ENCODE peak calls at places on chromosomes 7 and 10, in four cellular contexts. G, W, N and Q are unnamed samples. For H3K4me1, the result is how much of the 10 kb centered on the place peaks cover.

GRCh38 chr7:110204527-110204926 is 886.4 kb upstream of the LRRN3 start:
- DNase-seq in G (no peak), W (no peak), N (no peak), Q (no peak)

GRCh38 chr10:1966698-1967097 is 229.4 kb upstream of the ADARB2 start:
- DNase-seq in G (no peak), W (no peak), N (no peak), Q (peak)

GRCh38 chr7:22295402-22296264 is 61.3 kb downstream of the RAPGEF5 start:
- DNase-seq in G (no peak), W (no peak), N (no peak), Q (no peak)

GRCh38 chr7:69129524-69129923 is 468.8 kb upstream of the AUTS2 start:
- DNase-seq in G (no peak), W (no peak), N (no peak), Q (no peak)

GRCh38 chr7:36958094-36958718 is 233.9 kb upstream of the AOAH start:
- DNase-seq in G (no peak), W (no peak), N (no peak), Q (no peak)

GRCh38 chr10:87864497-87865059 is 1.2 kb downstream of the PTEN start:
- DNase-seq in G (no peak), W (no peak), N (no peak), Q (no peak)

GRCh38 chr10:102744374-102745051 is 765 bp downstream of the WBP1L start:
- DNase-seq in G (no peak), W (no peak), N (no peak), Q (no peak)

GRCh38 chr7:128814496-128814895 is 15.7 kb upstream of the FLNC start:
- DNase-seq in G (no peak), W (no peak), N (no peak), Q (no peak)

GRCh38 chr7:4282434-4283223 is 399.5 kb upstream of the FOXK1 start:
- DNase-seq in G (no peak), W (no peak), N (no peak), Q (no peak)

GRCh38 chr7:5636914-5637313 is 144.5 kb downstream of the RNF216 start:
- DNase-seq in G (peak), W (peak), N (no peak), Q (no peak)

GRCh38 chr7:27192546-27193334 is 7.2 kb downstream of the HOXA13 start:
- DNase-seq in G (no peak), W (no peak), N (peak), Q (no peak)

GRCh38 chr10:125096371-125096770 is 64.0 kb downstream of the CTBP2 start:
- DNase-seq in G (peak), W (no peak), N (no peak), Q (no peak)

GRCh38 chr10:131034451-131034850 is 277.1 kb downstream of the TCERG1L start:
- DNase-seq in G (no peak), W (no peak), N (no peak), Q (no peak)

GRCh38 chr7:98360221-98361124 is 40.4 kb downstream of the BAIAP2L1 start:
- DNase-seq in G (no peak), W (no peak), N (no peak), Q (no peak)

GRCh38 chr10:77641788-77642397 is 4.3 kb upstream of the KCNMA1 start:
- DNase-seq in G (peak), W (peak), N (peak), Q (no peak)

GRCh38 chr10:102674566-102674965 is 30.3 kb downstream of the TRIM8 start:
- DNase-seq in G (no peak), W (no peak), N (no peak), Q (no peak)

GRCh38 chr10:69276503-69276902 is 1.8 kb upstream of the HK1 start:
- DNase-seq in G (no peak), W (no peak), N (no peak), Q (no peak)

GRCh38 chr7:83672157-83672556 is 23.2 kb upstream of the SEMA3E start:
- DNase-seq in G (no peak), W (no peak), N (no peak), Q (no peak)

GRCh38 chr7:108067844-108068243 is 62.3 kb downstream of the LAMB4 start:
- DNase-seq in G (no peak), W (no peak), N (no peak), Q (no peak)

GRCh38 chr10:131847241-131847783 is 53.5 kb upstream of the PPP2R2D start:
- DNase-seq in G (no peak), W (peak), N (no peak), Q (no peak)

GRCh38 chr7:26397326-26397725 is 105.7 kb downstream of the SNX10 start:
- DNase-seq in G (peak), W (no peak), N (no peak), Q (no peak)

GRCh38 chr10:87860156-87860795 is 3.1 kb downstream of the KLLN start:
- DNase-seq in G (no peak), W (no peak), N (no peak), Q (no peak)

GRCh38 chr7:105718511-105718925 is 137.2 kb upstream of the EFCAB10 start:
- DNase-seq in G (no peak), W (no peak), N (no peak), Q (no peak)

GRCh38 chr7:887488-887820 is 11.1 kb downstream of the GET4 start:
- DNase-seq in G (no peak), W (no peak), N (no peak), Q (no peak)

GRCh38 chr7:121102619-121103018 is 114.1 kb downstream of the CPED1 start:
- DNase-seq in G (no peak), W (no peak), N (no peak), Q (no peak)

GRCh38 chr10:69807696-69808095 is 6.0 kb downstream of the COL13A1 start:
- DNase-seq in G (no peak), W (no peak), N (no peak), Q (no peak)

GRCh38 chr7:127887631-127888030 is 143.6 kb downstream of the LRRC4 start:
- DNase-seq in G (no peak), W (no peak), N (no peak), Q (no peak)

GRCh38 chr7:50534690-50535290 is 30.4 kb downstream of the DDC start:
- DNase-seq in G (no peak), W (no peak), N (no peak), Q (peak)
- TF ChIP-seq POLR2A in G (no peak), W (no peak), N (no peak), Q (no peak)

GRCh38 chr10:60952846-60953220 is 8.8 kb upstream of the RHOBTB1 start:
- DNase-seq in G (no peak), W (no peak), N (no peak), Q (no peak)

GRCh38 chr10:60952067-60952845 is 8.3 kb upstream of the RHOBTB1 start:
- DNase-seq in G (no peak), W (no peak), N (no peak), Q (no peak)

GRCh38 chr10:60955321-60955720 is 11.3 kb upstream of the RHOBTB1 start:
- DNase-seq in G (no peak), W (no peak), N (no peak), Q (no peak)

GRCh38 chr10:60953420-60953819 is 9.4 kb upstream of the RHOBTB1 start:
- DNase-seq in G (no peak), W (no peak), N (no peak), Q (no peak)

DNA sequence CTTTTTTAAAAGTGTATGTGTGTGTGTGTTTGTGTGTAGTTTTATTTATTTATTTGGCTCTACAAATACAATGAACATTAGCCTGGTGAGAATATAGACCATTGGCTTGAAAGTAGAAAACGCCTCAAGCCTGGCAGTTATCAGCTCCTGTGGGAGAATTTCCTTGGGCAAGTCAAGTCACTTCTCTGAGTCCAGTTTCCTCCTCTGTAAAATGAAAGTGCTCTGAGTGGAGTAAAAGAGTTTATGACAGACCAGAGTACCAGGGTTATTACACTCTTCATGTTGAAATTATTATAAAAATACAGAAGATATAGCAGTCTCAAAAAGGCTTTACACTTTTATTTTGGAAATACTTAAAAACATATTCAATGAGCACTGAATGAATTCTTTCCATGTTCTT is 10.1 kb upstream of the RHOBTB1 start:
- DNase-seq in G (no peak), W (no peak), N (no peak), Q (no peak)
- H3K4me1 ChIP-seq in G (under half), W (under half), N (under half), Q (under half)

GRCh38 chr10:122051609-122052385 is 62.8 kb downstream of the TACC2 start:
- DNase-seq in G (peak), W (peak), N (peak), Q (no peak)
- H3K27ac ChIP-seq in G (no peak), W (peak), N (peak), Q (peak)

GRCh38 chr7:76303057-76303828 is 770 bp downstream of the HSPB1 start:
- DNase-seq in G (peak), W (peak), N (peak), Q (peak)
- TF ChIP-seq POLR2A in G (peak), W (no peak), N (peak), Q (peak)

DNA sequence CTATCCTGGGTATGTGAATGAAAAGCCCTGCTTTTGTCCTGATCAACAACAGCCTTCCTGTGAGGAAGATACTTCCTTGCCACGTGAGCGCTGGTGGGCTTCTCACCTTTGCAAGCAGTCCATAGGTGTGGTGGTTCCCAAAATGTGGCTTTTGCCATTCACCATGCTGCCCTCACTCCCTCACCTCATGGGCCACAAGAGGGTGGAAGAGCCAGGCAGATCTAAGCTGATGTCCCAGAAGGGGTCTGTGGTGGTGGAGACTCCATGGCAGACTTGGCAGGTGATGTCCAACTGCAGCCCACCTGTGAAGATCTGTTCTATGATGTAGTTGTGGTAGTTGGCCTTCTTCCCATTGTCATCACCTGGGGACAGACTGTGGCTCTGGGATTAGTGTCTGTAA is 147.4 kb downstream of the BBS9 start:
- DNase-seq in G (no peak), W (no peak), N (no peak), Q (no peak)
- H3K4me1 ChIP-seq in G (under half), W (under half), N (under half), Q (under half)

DNA sequence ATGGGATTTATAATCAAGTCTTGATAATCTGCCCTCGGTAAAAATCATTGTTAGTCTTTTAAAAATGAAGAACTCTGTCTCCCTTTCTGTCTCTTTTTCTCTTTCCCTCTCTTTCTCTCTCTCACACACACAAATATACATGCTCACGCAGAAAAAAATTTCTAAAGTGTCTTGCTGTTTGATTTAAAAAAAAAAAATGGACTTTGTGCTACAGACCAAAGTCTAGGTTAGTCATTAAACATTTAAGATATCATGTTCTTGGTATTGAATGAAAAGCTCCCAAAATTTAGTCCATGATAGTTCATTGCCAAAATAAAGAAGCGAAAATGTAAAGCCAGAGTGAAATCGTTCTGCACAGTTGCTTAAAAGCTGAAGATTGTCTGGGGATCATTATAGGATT is 665.8 kb downstream of the SORCS1 start:
- DNase-seq in G (no peak), W (no peak), N (no peak), Q (no peak)
- H3K27ac ChIP-seq in G (no peak), W (no peak), N (no peak), Q (no peak)

GRCh38 chr10:11875499-11876281 is 52.5 kb downstream of the PROSER2 start:
- DNase-seq in G (peak), W (peak), N (peak), Q (no peak)
- TF ChIP-seq POLR2A in G (no peak), W (no peak), N (no peak), Q (no peak)

DNA sequence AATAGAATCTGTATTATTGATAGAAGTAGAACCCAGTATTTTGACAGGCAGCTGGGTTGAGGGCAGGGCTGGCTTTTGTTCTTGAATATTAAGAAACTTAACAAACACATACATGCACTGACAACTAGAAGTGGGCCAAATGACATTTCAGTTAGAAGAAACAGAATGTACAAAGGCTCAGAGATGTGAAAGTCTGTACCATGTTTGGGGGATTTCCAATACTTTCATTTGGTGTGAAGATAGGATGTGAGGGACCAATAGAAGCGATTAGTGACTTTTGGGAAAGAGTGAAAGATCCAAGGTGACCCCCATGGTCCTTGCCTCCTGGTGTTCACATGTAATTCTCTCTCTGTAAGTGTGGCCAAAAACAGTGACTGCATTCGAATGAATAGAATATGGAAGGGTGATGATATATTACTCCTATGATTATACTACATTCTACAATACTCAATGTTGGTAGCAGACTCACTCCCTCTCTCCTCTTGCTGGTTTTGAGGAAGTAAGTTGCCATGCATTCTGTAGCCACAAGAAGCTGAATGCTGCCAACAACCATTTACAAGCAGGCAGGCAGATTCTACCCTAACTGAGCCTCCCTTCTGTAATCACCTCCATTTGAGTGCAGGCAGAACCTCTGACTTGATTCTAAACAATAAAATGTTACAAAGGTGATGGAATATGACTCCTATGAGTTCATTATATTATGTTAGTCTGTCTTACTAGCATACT is 151.4 kb downstream of the TMEM168 start:
- DNase-seq in G (no peak), W (no peak), N (no peak), Q (no peak)
- H3K4me1 ChIP-seq in G (under half), W (under half), N (under half), Q (under half)

GRCh38 chr10:3093996-3094395 is 26.6 kb downstream of the PFKP start:
- DNase-seq in G (no peak), W (no peak), N (no peak), Q (no peak)
- H3K27ac ChIP-seq in G (no peak), W (no peak), N (no peak), Q (peak)

DNA sequence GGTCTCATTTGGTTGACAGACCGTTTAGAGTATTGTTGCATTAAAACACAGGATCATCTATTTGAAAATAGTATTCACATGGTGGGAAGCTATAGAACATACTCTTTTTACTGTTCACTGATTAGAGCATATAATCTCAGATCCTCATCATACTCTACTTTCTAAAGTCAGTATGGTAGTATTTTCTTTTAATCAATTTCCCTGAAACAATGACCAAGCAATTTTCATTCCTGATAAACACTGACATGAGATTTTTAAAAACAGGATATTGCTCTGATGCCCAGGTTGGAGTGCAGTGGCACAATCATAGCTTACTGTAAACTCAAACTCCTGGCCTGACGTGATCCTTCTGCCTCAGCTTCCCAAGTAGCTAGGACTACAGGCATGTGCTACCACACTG is 63.9 kb downstream of the PTPN12 start:
- DNase-seq in G (no peak), W (no peak), N (no peak), Q (no peak)
- TF ChIP-seq POLR2A in G (no peak), W (no peak), N (no peak), Q (no peak)